ENCODE peak calls at places on chromosomes 4 and X, in seven cellular contexts. B is NCI-H748 treated with DMSO at 0.1 percent for 48 hours; S is effector memory CD8-positive, alpha-beta T cell; H is iPS-NIHi11; L is NCI-H1436; G is ascending aorta; M is HEK293T. N is an unnamed sample.

GRCh38 chr4:26256016-26256415 is 64.8 kb upstream of the RBPJ start:
- DNase-seq in B (no peak), S (no peak), H (no peak), L (no peak), G (no peak), M (no peak), N (no peak)

GRCh38 chr4:36385951-36386561 is 104.6 kb downstream of the DTHD1 start:
- DNase-seq in B (no peak), S (peak; percentile 35), H (no peak), L (no peak), G (no peak), M (no peak), N (peak; percentile 4)

GRCh38 chrX:109533631-109534030 is 3.0 kb upstream of the NXT2 start:
- DNase-seq in B (no peak), S (no peak), H (no peak), L (no peak), G (no peak), M (no peak), N (no peak)

GRCh38 chrX:46165411-46165810 is 379.8 kb downstream of the ZNF674 start:
- DNase-seq in B (no peak), S (no peak), H (no peak), L (no peak), G (no peak), M (no peak), N (no peak)

GRCh38 chrX:119228506-119229290 is 7.4 kb upstream of the PGRMC1 start:
- DNase-seq in B (no peak), S (no peak), H (no peak), L (no peak), G (no peak), M (no peak), N (no peak)

GRCh38 chr4:183618681-183619080 is 40.3 kb downstream of the RWDD4 start:
- DNase-seq in B (no peak), S (no peak), H (no peak), L (no peak), G (no peak), M (no peak), N (no peak)

GRCh38 chr4:26388671-26389070 is 67.9 kb downstream of the RBPJ start:
- DNase-seq in B (no peak), S (no peak), H (no peak), L (no peak), G (no peak), M (no peak), N (no peak)

GRCh38 chr4:54005475-54005874 is 58.9 kb downstream of the CHIC2 start:
- DNase-seq in B (no peak), S (no peak), H (no peak), L (no peak), G (no peak), M (no peak), N (no peak)

GRCh38 chrX:155071694-155072215 is 447 bp downstream of the BRCC3 start:
- DNase-seq in B (no peak), S (no peak), H (no peak), L (no peak), G (no peak), M (no peak), N (peak; percentile 14)

GRCh38 chrX:68826113-68826980 is 2.5 kb upstream of the EFNB1 start:
- DNase-seq in B (no peak), S (no peak), H (no peak), L (no peak), G (no peak), M (no peak), N (no peak)

GRCh38 chr4:73615613-73616012 is 4.6 kb downstream of the RASSF6 start:
- DNase-seq in B (no peak), S (no peak), H (peak; percentile 57), L (no peak), G (no peak), M (peak; percentile 31), N (no peak)

GRCh38 chr4:159153669-159154068 is 50.8 kb downstream of the RAPGEF2 start:
- DNase-seq in B (no peak), S (no peak), H (no peak), L (no peak), G (no peak), M (no peak), N (no peak)

GRCh38 chrX:9942086-9942485 is 25.1 kb upstream of the CLDN34 start:
- DNase-seq in B (no peak), S (peak; percentile 22), H (no peak), L (no peak), G (no peak), M (no peak), N (no peak)

GRCh38 chr4:158161561-158162354 is 11.1 kb downstream of the GASK1B start:
- DNase-seq in B (no peak), S (no peak), H (no peak), L (no peak), G (no peak), M (no peak), N (no peak)

GRCh38 chr4:602559-602942 is 22.8 kb upstream of the PDE6B start:
- DNase-seq in B (no peak), S (peak; percentile 14), H (peak; percentile 94), L (peak; percentile 47), G (no peak), M (peak; percentile 80), N (peak; percentile 93)

GRCh38 chr4:169338246-169338645 is 67.5 kb upstream of the SH3RF1 start:
- DNase-seq in B (no peak), S (no peak), H (no peak), L (no peak), G (no peak), M (no peak), N (no peak)

GRCh38 chrX:23008431-23009099 is 8.8 kb downstream of the DDX53 start:
- DNase-seq in B (peak; percentile 5), S (no peak), H (peak; percentile 16), L (no peak), G (no peak), M (peak; percentile 8), N (no peak)